ENCODE peak calls at places on chromosomes 2 and 18, in seven cellular contexts. O is activated T-helper 17 cell treated with anti-CD3 and anti-CD28 coated beads, Interleukin-2, amount 50 U/mL, for 72 hours; X is activated T-cell treated with anti-CD3 and anti-CD28 coated beads, Interleukin-2, amount 50 U/mL, for 72 hours; M is psoas muscle; L is lung; A is natural killer cell; W is T-cell. P is an unnamed sample.

GRCh38 chr18:48442761-48443160 is 33.6 kb upstream of the ZBTB7C start:
- ATAC-seq in L (no peak), W (no peak), X (no peak), O (no peak), M (no peak), A (no peak), P (peak; percentile 6)

GRCh38 chr2:161988589-161988988 is 85.4 kb downstream of the DPP4 start:
- ATAC-seq in M (no peak), O (no peak), L (no peak), A (no peak), W (no peak), X (no peak), P (no peak)

GRCh38 chr2:226308981-226309380 is 490.6 kb downstream of the IRS1 start:
- ATAC-seq in X (no peak), O (no peak), M (peak; percentile 43), L (no peak), W (no peak), A (no peak), P (peak; percentile 46)

GRCh38 chr18:54957987-54958386 is 1.3 kb downstream of the CCDC68 start:
- ATAC-seq in L (no peak), A (no peak), W (no peak), O (no peak), X (no peak), M (no peak), P (no peak)

GRCh38 chr2:216339456-216340279 is 32.6 kb downstream of the MARCHF4 start:
- ATAC-seq in W (no peak), X (no peak), O (no peak), L (no peak), M (no peak), A (no peak), P (peak; percentile 54)

GRCh38 chr2:61471905-61472805 is 1.3 kb upstream of the USP34 start:
- ATAC-seq in M (no peak), A (no peak), W (no peak), L (no peak), O (peak; percentile 13), X (no peak), P (no peak)

GRCh38 chr2:127170452-127171197 is 49.5 kb downstream of the CYP27C1 start:
- ATAC-seq in L (no peak), O (no peak), M (peak; percentile 22), X (no peak), W (no peak), A (no peak), P (no peak)

GRCh38 chr2:12155308-12156061 is 409.1 kb downstream of the LPIN1 start:
- ATAC-seq in O (no peak), X (no peak), M (peak; percentile 58), L (peak; percentile 89), A (no peak), W (no peak), P (peak; percentile 91)

GRCh38 chr2:221420245-221420644 is 151.9 kb downstream of the EPHA4 start:
- ATAC-seq in M (no peak), A (peak; percentile 24), W (peak; percentile 88), X (no peak), O (peak; percentile 24), L (no peak), P (no peak)

GRCh38 chr2:56348382-56348781 is 164.6 kb downstream of the CCDC85A start:
- ATAC-seq in W (no peak), M (no peak), X (no peak), O (no peak), L (no peak), A (no peak), P (no peak)